ENCODE peak calls at places on chromosomes 4 and X, in ten cellular contexts. One of them, this sample, is unnamed.

GRCh38 chrX:16033336-16033735 is 90.0 kb upstream of the GRPR start:
- DNase-seq in GM18507: no peak
- DNase-seq in neural progenitor cell: no peak
- DNase-seq in NCI-H2029: no peak
- DNase-seq in stimulated activated naive CD8-positive, alpha-beta T cell treated with anti-CD3 and anti-CD28 coated beads, Interleukin-15, Interleukin-2, amounts not matched to agents 100 U/mL and 50 U/mL, for 24 hours: no peak
- DNase-seq in T-helper 1 cell: no peak
- DNase-seq in activated naive CD4-positive, alpha-beta T cell treated with Interleukin-2 at 50 U/mL for 16 hours: no peak
- DNase-seq in cardiac muscle cell: no peak
- DNase-seq in uterus: no peak
- DNase-seq in stimulated activated CD4-positive, alpha-beta T cell treated with anti-CD3 and anti-CD28 coated beads, Interleukin-4, amount 100 ng/mL, for 24 hours: no peak
- DNase-seq in this sample: no peak

GRCh38 chr4:100208964-100209363 is 18.7 kb upstream of the DDIT4L start:
- DNase-seq in GM18507: no peak
- DNase-seq in neural progenitor cell: no peak
- DNase-seq in NCI-H2029: no peak
- DNase-seq in stimulated activated naive CD8-positive, alpha-beta T cell treated with anti-CD3 and anti-CD28 coated beads, Interleukin-15, Interleukin-2, amounts not matched to agents 100 U/mL and 50 U/mL, for 24 hours: no peak
- DNase-seq in T-helper 1 cell: no peak
- DNase-seq in activated naive CD4-positive, alpha-beta T cell treated with Interleukin-2 at 50 U/mL for 16 hours: no peak
- DNase-seq in cardiac muscle cell: no peak
- DNase-seq in uterus: no peak
- DNase-seq in stimulated activated CD4-positive, alpha-beta T cell treated with anti-CD3 and anti-CD28 coated beads, Interleukin-4, amount 100 ng/mL, for 24 hours: no peak
- DNase-seq in this sample: no peak

GRCh38 chr4:40445671-40446070 is 110.5 kb downstream of the CHRNA9 start:
- DNase-seq in GM18507: no peak
- DNase-seq in neural progenitor cell: no peak
- DNase-seq in NCI-H2029: no peak
- DNase-seq in stimulated activated naive CD8-positive, alpha-beta T cell treated with anti-CD3 and anti-CD28 coated beads, Interleukin-15, Interleukin-2, amounts not matched to agents 100 U/mL and 50 U/mL, for 24 hours: no peak
- DNase-seq in T-helper 1 cell: no peak
- DNase-seq in activated naive CD4-positive, alpha-beta T cell treated with Interleukin-2 at 50 U/mL for 16 hours: no peak
- DNase-seq in cardiac muscle cell: no peak
- DNase-seq in uterus: no peak
- DNase-seq in stimulated activated CD4-positive, alpha-beta T cell treated with anti-CD3 and anti-CD28 coated beads, Interleukin-4, amount 100 ng/mL, for 24 hours: no peak
- DNase-seq in this sample: no peak

GRCh38 chr4:87848622-87849351 is 16.0 kb downstream of the MEPE start:
- DNase-seq in GM18507: peak; percentile 5
- DNase-seq in neural progenitor cell: peak; percentile 71
- DNase-seq in NCI-H2029: peak; percentile 39
- DNase-seq in stimulated activated naive CD8-positive, alpha-beta T cell treated with anti-CD3 and anti-CD28 coated beads, Interleukin-15, Interleukin-2, amounts not matched to agents 100 U/mL and 50 U/mL, for 24 hours: peak; percentile 29
- DNase-seq in T-helper 1 cell: no peak
- DNase-seq in activated naive CD4-positive, alpha-beta T cell treated with Interleukin-2 at 50 U/mL for 16 hours: peak; percentile 11
- DNase-seq in cardiac muscle cell: peak; percentile 64
- DNase-seq in uterus: peak; percentile 45
- DNase-seq in stimulated activated CD4-positive, alpha-beta T cell treated with anti-CD3 and anti-CD28 coated beads, Interleukin-4, amount 100 ng/mL, for 24 hours: peak; percentile 33
- DNase-seq in this sample: peak; percentile 53

GRCh38 chr4:169485791-169486742 is 126.3 kb downstream of the NEK1 start:
- DNase-seq in GM18507: peak; percentile 14
- DNase-seq in neural progenitor cell: peak; percentile 49
- DNase-seq in NCI-H2029: peak; percentile 24
- DNase-seq in stimulated activated naive CD8-positive, alpha-beta T cell treated with anti-CD3 and anti-CD28 coated beads, Interleukin-15, Interleukin-2, amounts not matched to agents 100 U/mL and 50 U/mL, for 24 hours: peak; percentile 22
- DNase-seq in T-helper 1 cell: no peak
- DNase-seq in activated naive CD4-positive, alpha-beta T cell treated with Interleukin-2 at 50 U/mL for 16 hours: peak; percentile 11
- DNase-seq in cardiac muscle cell: peak; percentile 38
- DNase-seq in uterus: peak; percentile 18
- DNase-seq in stimulated activated CD4-positive, alpha-beta T cell treated with anti-CD3 and anti-CD28 coated beads, Interleukin-4, amount 100 ng/mL, for 24 hours: peak; percentile 8
- DNase-seq in this sample: peak; percentile 30

GRCh38 chrX:101357166-101357795 is 8.7 kb upstream of the TIMM8A start:
- DNase-seq in GM18507: no peak
- DNase-seq in neural progenitor cell: peak; percentile 3
- DNase-seq in NCI-H2029: no peak
- DNase-seq in stimulated activated naive CD8-positive, alpha-beta T cell treated with anti-CD3 and anti-CD28 coated beads, Interleukin-15, Interleukin-2, amounts not matched to agents 100 U/mL and 50 U/mL, for 24 hours: no peak
- DNase-seq in T-helper 1 cell: no peak
- DNase-seq in activated naive CD4-positive, alpha-beta T cell treated with Interleukin-2 at 50 U/mL for 16 hours: no peak
- DNase-seq in cardiac muscle cell: no peak
- DNase-seq in uterus: no peak
- DNase-seq in stimulated activated CD4-positive, alpha-beta T cell treated with anti-CD3 and anti-CD28 coated beads, Interleukin-4, amount 100 ng/mL, for 24 hours: no peak
- DNase-seq in this sample: no peak

GRCh38 chr4:101793397-101793796 is 2.9 kb downstream of the BANK1 start:
- DNase-seq in GM18507: no peak
- DNase-seq in neural progenitor cell: no peak
- DNase-seq in NCI-H2029: no peak
- DNase-seq in stimulated activated naive CD8-positive, alpha-beta T cell treated with anti-CD3 and anti-CD28 coated beads, Interleukin-15, Interleukin-2, amounts not matched to agents 100 U/mL and 50 U/mL, for 24 hours: no peak
- DNase-seq in T-helper 1 cell: no peak
- DNase-seq in activated naive CD4-positive, alpha-beta T cell treated with Interleukin-2 at 50 U/mL for 16 hours: no peak
- DNase-seq in cardiac muscle cell: no peak
- DNase-seq in uterus: no peak
- DNase-seq in stimulated activated CD4-positive, alpha-beta T cell treated with anti-CD3 and anti-CD28 coated beads, Interleukin-4, amount 100 ng/mL, for 24 hours: no peak
- DNase-seq in this sample: no peak

GRCh38 chr4:141020801-141021261 is 112.4 kb downstream of the RNF150 start:
- DNase-seq in GM18507: no peak
- DNase-seq in neural progenitor cell: no peak
- DNase-seq in NCI-H2029: no peak
- DNase-seq in stimulated activated naive CD8-positive, alpha-beta T cell treated with anti-CD3 and anti-CD28 coated beads, Interleukin-15, Interleukin-2, amounts not matched to agents 100 U/mL and 50 U/mL, for 24 hours: no peak
- DNase-seq in T-helper 1 cell: no peak
- DNase-seq in activated naive CD4-positive, alpha-beta T cell treated with Interleukin-2 at 50 U/mL for 16 hours: no peak
- DNase-seq in cardiac muscle cell: peak; percentile 63
- DNase-seq in uterus: no peak
- DNase-seq in stimulated activated CD4-positive, alpha-beta T cell treated with anti-CD3 and anti-CD28 coated beads, Interleukin-4, amount 100 ng/mL, for 24 hours: no peak
- DNase-seq in this sample: no peak

GRCh38 chrX:79259073-79259689 is 108.0 kb downstream of the ITM2A start:
- DNase-seq in GM18507: no peak
- DNase-seq in neural progenitor cell: no peak
- DNase-seq in NCI-H2029: no peak
- DNase-seq in stimulated activated naive CD8-positive, alpha-beta T cell treated with anti-CD3 and anti-CD28 coated beads, Interleukin-15, Interleukin-2, amounts not matched to agents 100 U/mL and 50 U/mL, for 24 hours: peak; percentile 27
- DNase-seq in T-helper 1 cell: peak; percentile 28
- DNase-seq in activated naive CD4-positive, alpha-beta T cell treated with Interleukin-2 at 50 U/mL for 16 hours: peak; percentile 37
- DNase-seq in cardiac muscle cell: no peak
- DNase-seq in uterus: no peak
- DNase-seq in stimulated activated CD4-positive, alpha-beta T cell treated with anti-CD3 and anti-CD28 coated beads, Interleukin-4, amount 100 ng/mL, for 24 hours: peak; percentile 59
- DNase-seq in this sample: no peak

GRCh38 chrX:104987063-104987462 is 233.4 kb downstream of the TEX13A start:
- DNase-seq in GM18507: no peak
- DNase-seq in neural progenitor cell: no peak
- DNase-seq in NCI-H2029: no peak
- DNase-seq in stimulated activated naive CD8-positive, alpha-beta T cell treated with anti-CD3 and anti-CD28 coated beads, Interleukin-15, Interleukin-2, amounts not matched to agents 100 U/mL and 50 U/mL, for 24 hours: no peak
- DNase-seq in T-helper 1 cell: no peak
- DNase-seq in activated naive CD4-positive, alpha-beta T cell treated with Interleukin-2 at 50 U/mL for 16 hours: no peak
- DNase-seq in cardiac muscle cell: no peak
- DNase-seq in uterus: no peak
- DNase-seq in stimulated activated CD4-positive, alpha-beta T cell treated with anti-CD3 and anti-CD28 coated beads, Interleukin-4, amount 100 ng/mL, for 24 hours: no peak
- DNase-seq in this sample: no peak

GRCh38 chrX:48648299-48648698 is 35.3 kb upstream of the WAS start:
- DNase-seq in GM18507: no peak
- DNase-seq in neural progenitor cell: peak; percentile 54
- DNase-seq in NCI-H2029: no peak
- DNase-seq in stimulated activated naive CD8-positive, alpha-beta T cell treated with anti-CD3 and anti-CD28 coated beads, Interleukin-15, Interleukin-2, amounts not matched to agents 100 U/mL and 50 U/mL, for 24 hours: peak; percentile 10
- DNase-seq in T-helper 1 cell: peak; percentile 19
- DNase-seq in activated naive CD4-positive, alpha-beta T cell treated with Interleukin-2 at 50 U/mL for 16 hours: peak; percentile 19
- DNase-seq in cardiac muscle cell: peak; percentile 48
- DNase-seq in uterus: peak; percentile 24
- DNase-seq in stimulated activated CD4-positive, alpha-beta T cell treated with anti-CD3 and anti-CD28 coated beads, Interleukin-4, amount 100 ng/mL, for 24 hours: peak; percentile 31
- DNase-seq in this sample: peak; percentile 36

GRCh38 chr4:111506706-111507105 is 638.5 kb upstream of the FAM241A start:
- DNase-seq in GM18507: no peak
- DNase-seq in neural progenitor cell: no peak
- DNase-seq in NCI-H2029: no peak
- DNase-seq in stimulated activated naive CD8-positive, alpha-beta T cell treated with anti-CD3 and anti-CD28 coated beads, Interleukin-15, Interleukin-2, amounts not matched to agents 100 U/mL and 50 U/mL, for 24 hours: no peak
- DNase-seq in T-helper 1 cell: no peak
- DNase-seq in activated naive CD4-positive, alpha-beta T cell treated with Interleukin-2 at 50 U/mL for 16 hours: no peak
- DNase-seq in cardiac muscle cell: no peak
- DNase-seq in uterus: no peak
- DNase-seq in stimulated activated CD4-positive, alpha-beta T cell treated with anti-CD3 and anti-CD28 coated beads, Interleukin-4, amount 100 ng/mL, for 24 hours: no peak
- DNase-seq in this sample: no peak

GRCh38 chr4:10743357-10743756 is 58.8 kb upstream of the CLNK start:
- DNase-seq in GM18507: no peak
- DNase-seq in neural progenitor cell: no peak
- DNase-seq in NCI-H2029: no peak
- DNase-seq in stimulated activated naive CD8-positive, alpha-beta T cell treated with anti-CD3 and anti-CD28 coated beads, Interleukin-15, Interleukin-2, amounts not matched to agents 100 U/mL and 50 U/mL, for 24 hours: no peak
- DNase-seq in T-helper 1 cell: no peak
- DNase-seq in activated naive CD4-positive, alpha-beta T cell treated with Interleukin-2 at 50 U/mL for 16 hours: no peak
- DNase-seq in cardiac muscle cell: no peak
- DNase-seq in uterus: no peak
- DNase-seq in stimulated activated CD4-positive, alpha-beta T cell treated with anti-CD3 and anti-CD28 coated beads, Interleukin-4, amount 100 ng/mL, for 24 hours: no peak
- DNase-seq in this sample: no peak

GRCh38 chr4:153211986-153212720 is 7.9 kb downstream of the TRIM2 start:
- DNase-seq in GM18507: no peak
- DNase-seq in neural progenitor cell: no peak
- DNase-seq in NCI-H2029: no peak
- DNase-seq in stimulated activated naive CD8-positive, alpha-beta T cell treated with anti-CD3 and anti-CD28 coated beads, Interleukin-15, Interleukin-2, amounts not matched to agents 100 U/mL and 50 U/mL, for 24 hours: no peak
- DNase-seq in T-helper 1 cell: no peak
- DNase-seq in activated naive CD4-positive, alpha-beta T cell treated with Interleukin-2 at 50 U/mL for 16 hours: no peak
- DNase-seq in cardiac muscle cell: no peak
- DNase-seq in uterus: no peak
- DNase-seq in stimulated activated CD4-positive, alpha-beta T cell treated with anti-CD3 and anti-CD28 coated beads, Interleukin-4, amount 100 ng/mL, for 24 hours: no peak
- DNase-seq in this sample: no peak

GRCh38 chr4:25271866-25272265 is 38.0 kb downstream of the PI4K2B start:
- DNase-seq in GM18507: no peak
- DNase-seq in neural progenitor cell: no peak
- DNase-seq in NCI-H2029: no peak
- DNase-seq in stimulated activated naive CD8-positive, alpha-beta T cell treated with anti-CD3 and anti-CD28 coated beads, Interleukin-15, Interleukin-2, amounts not matched to agents 100 U/mL and 50 U/mL, for 24 hours: no peak
- DNase-seq in T-helper 1 cell: no peak
- DNase-seq in activated naive CD4-positive, alpha-beta T cell treated with Interleukin-2 at 50 U/mL for 16 hours: no peak
- DNase-seq in cardiac muscle cell: no peak
- DNase-seq in uterus: no peak
- DNase-seq in stimulated activated CD4-positive, alpha-beta T cell treated with anti-CD3 and anti-CD28 coated beads, Interleukin-4, amount 100 ng/mL, for 24 hours: no peak
- DNase-seq in this sample: no peak

GRCh38 chrX:3443186-3443585 is 96.7 kb upstream of the MXRA5 start:
- DNase-seq in GM18507: no peak
- DNase-seq in neural progenitor cell: no peak
- DNase-seq in NCI-H2029: no peak
- DNase-seq in stimulated activated naive CD8-positive, alpha-beta T cell treated with anti-CD3 and anti-CD28 coated beads, Interleukin-15, Interleukin-2, amounts not matched to agents 100 U/mL and 50 U/mL, for 24 hours: no peak
- DNase-seq in T-helper 1 cell: no peak
- DNase-seq in activated naive CD4-positive, alpha-beta T cell treated with Interleukin-2 at 50 U/mL for 16 hours: no peak
- DNase-seq in cardiac muscle cell: peak; percentile 7
- DNase-seq in uterus: no peak
- DNase-seq in stimulated activated CD4-positive, alpha-beta T cell treated with anti-CD3 and anti-CD28 coated beads, Interleukin-4, amount 100 ng/mL, for 24 hours: no peak
- DNase-seq in this sample: no peak

GRCh38 chr4:84403656-84404055 is 95.4 kb downstream of the NKX6-1 start:
- DNase-seq in GM18507: no peak
- DNase-seq in neural progenitor cell: no peak
- DNase-seq in NCI-H2029: no peak
- DNase-seq in stimulated activated naive CD8-positive, alpha-beta T cell treated with anti-CD3 and anti-CD28 coated beads, Interleukin-15, Interleukin-2, amounts not matched to agents 100 U/mL and 50 U/mL, for 24 hours: no peak
- DNase-seq in T-helper 1 cell: no peak
- DNase-seq in activated naive CD4-positive, alpha-beta T cell treated with Interleukin-2 at 50 U/mL for 16 hours: no peak
- DNase-seq in cardiac muscle cell: no peak
- DNase-seq in uterus: no peak
- DNase-seq in stimulated activated CD4-positive, alpha-beta T cell treated with anti-CD3 and anti-CD28 coated beads, Interleukin-4, amount 100 ng/mL, for 24 hours: no peak
- DNase-seq in this sample: no peak

GRCh38 chr4:6513678-6514077 is 41.3 kb upstream of the PPP2R2C start:
- DNase-seq in GM18507: no peak
- DNase-seq in neural progenitor cell: no peak
- DNase-seq in NCI-H2029: no peak
- DNase-seq in stimulated activated naive CD8-positive, alpha-beta T cell treated with anti-CD3 and anti-CD28 coated beads, Interleukin-15, Interleukin-2, amounts not matched to agents 100 U/mL and 50 U/mL, for 24 hours: no peak
- DNase-seq in T-helper 1 cell: no peak
- DNase-seq in activated naive CD4-positive, alpha-beta T cell treated with Interleukin-2 at 50 U/mL for 16 hours: no peak
- DNase-seq in cardiac muscle cell: no peak
- DNase-seq in uterus: no peak
- DNase-seq in stimulated activated CD4-positive, alpha-beta T cell treated with anti-CD3 and anti-CD28 coated beads, Interleukin-4, amount 100 ng/mL, for 24 hours: no peak
- DNase-seq in this sample: no peak

GRCh38 chr4:23333946-23334878 is 555.6 kb downstream of the PPARGC1A start:
- DNase-seq in GM18507: no peak
- DNase-seq in neural progenitor cell: peak; percentile 54
- DNase-seq in NCI-H2029: peak; percentile 93
- DNase-seq in stimulated activated naive CD8-positive, alpha-beta T cell treated with anti-CD3 and anti-CD28 coated beads, Interleukin-15, Interleukin-2, amounts not matched to agents 100 U/mL and 50 U/mL, for 24 hours: peak; percentile 20
- DNase-seq in T-helper 1 cell: peak; percentile 14
- DNase-seq in activated naive CD4-positive, alpha-beta T cell treated with Interleukin-2 at 50 U/mL for 16 hours: peak; percentile 3
- DNase-seq in cardiac muscle cell: peak; percentile 9
- DNase-seq in uterus: no peak
- DNase-seq in stimulated activated CD4-positive, alpha-beta T cell treated with anti-CD3 and anti-CD28 coated beads, Interleukin-4, amount 100 ng/mL, for 24 hours: peak; percentile 38
- DNase-seq in this sample: peak; percentile 8

GRCh38 chr4:52873191-52873590 is 11.1 kb downstream of the RASL11B start:
- DNase-seq in GM18507: no peak
- DNase-seq in neural progenitor cell: peak; percentile 47
- DNase-seq in NCI-H2029: no peak
- DNase-seq in stimulated activated naive CD8-positive, alpha-beta T cell treated with anti-CD3 and anti-CD28 coated beads, Interleukin-15, Interleukin-2, amounts not matched to agents 100 U/mL and 50 U/mL, for 24 hours: no peak
- DNase-seq in T-helper 1 cell: no peak
- DNase-seq in activated naive CD4-positive, alpha-beta T cell treated with Interleukin-2 at 50 U/mL for 16 hours: no peak
- DNase-seq in cardiac muscle cell: no peak
- DNase-seq in uterus: no peak
- DNase-seq in stimulated activated CD4-positive, alpha-beta T cell treated with anti-CD3 and anti-CD28 coated beads, Interleukin-4, amount 100 ng/mL, for 24 hours: no peak
- DNase-seq in this sample: no peak

GRCh38 chrX:123738378-123738955 is 5.6 kb upstream of the THOC2 start:
- DNase-seq in GM18507: no peak
- DNase-seq in neural progenitor cell: no peak
- DNase-seq in NCI-H2029: no peak
- DNase-seq in stimulated activated naive CD8-positive, alpha-beta T cell treated with anti-CD3 and anti-CD28 coated beads, Interleukin-15, Interleukin-2, amounts not matched to agents 100 U/mL and 50 U/mL, for 24 hours: no peak
- DNase-seq in T-helper 1 cell: no peak
- DNase-seq in activated naive CD4-positive, alpha-beta T cell treated with Interleukin-2 at 50 U/mL for 16 hours: no peak
- DNase-seq in cardiac muscle cell: no peak
- DNase-seq in uterus: no peak
- DNase-seq in stimulated activated CD4-positive, alpha-beta T cell treated with anti-CD3 and anti-CD28 coated beads, Interleukin-4, amount 100 ng/mL, for 24 hours: no peak
- DNase-seq in this sample: no peak

GRCh38 chr4:159358226-159358625 is 255.3 kb downstream of the RAPGEF2 start:
- DNase-seq in GM18507: no peak
- DNase-seq in neural progenitor cell: no peak
- DNase-seq in NCI-H2029: no peak
- DNase-seq in stimulated activated naive CD8-positive, alpha-beta T cell treated with anti-CD3 and anti-CD28 coated beads, Interleukin-15, Interleukin-2, amounts not matched to agents 100 U/mL and 50 U/mL, for 24 hours: no peak
- DNase-seq in T-helper 1 cell: no peak
- DNase-seq in activated naive CD4-positive, alpha-beta T cell treated with Interleukin-2 at 50 U/mL for 16 hours: no peak
- DNase-seq in cardiac muscle cell: no peak
- DNase-seq in uterus: no peak
- DNase-seq in stimulated activated CD4-positive, alpha-beta T cell treated with anti-CD3 and anti-CD28 coated beads, Interleukin-4, amount 100 ng/mL, for 24 hours: no peak
- DNase-seq in this sample: peak; percentile 69

GRCh38 chrX:39900788-39901170 is 197.0 kb downstream of the BCOR start:
- DNase-seq in GM18507: no peak
- DNase-seq in neural progenitor cell: peak; percentile 36
- DNase-seq in NCI-H2029: no peak
- DNase-seq in stimulated activated naive CD8-positive, alpha-beta T cell treated with anti-CD3 and anti-CD28 coated beads, Interleukin-15, Interleukin-2, amounts not matched to agents 100 U/mL and 50 U/mL, for 24 hours: no peak
- DNase-seq in T-helper 1 cell: no peak
- DNase-seq in activated naive CD4-positive, alpha-beta T cell treated with Interleukin-2 at 50 U/mL for 16 hours: no peak
- DNase-seq in cardiac muscle cell: no peak
- DNase-seq in uterus: no peak
- DNase-seq in stimulated activated CD4-positive, alpha-beta T cell treated with anti-CD3 and anti-CD28 coated beads, Interleukin-4, amount 100 ng/mL, for 24 hours: no peak
- DNase-seq in this sample: no peak

GRCh38 chrX:1657367-1658082 is 42.7 kb downstream of the ASMT start:
- DNase-seq in GM18507: no peak
- DNase-seq in neural progenitor cell: peak; percentile 42
- DNase-seq in NCI-H2029: no peak
- DNase-seq in stimulated activated naive CD8-positive, alpha-beta T cell treated with anti-CD3 and anti-CD28 coated beads, Interleukin-15, Interleukin-2, amounts not matched to agents 100 U/mL and 50 U/mL, for 24 hours: peak; percentile 51
- DNase-seq in T-helper 1 cell: peak; percentile 40
- DNase-seq in activated naive CD4-positive, alpha-beta T cell treated with Interleukin-2 at 50 U/mL for 16 hours: peak; percentile 47
- DNase-seq in cardiac muscle cell: peak; percentile 2
- DNase-seq in uterus: peak; percentile 23
- DNase-seq in stimulated activated CD4-positive, alpha-beta T cell treated with anti-CD3 and anti-CD28 coated beads, Interleukin-4, amount 100 ng/mL, for 24 hours: peak; percentile 48
- DNase-seq in this sample: no peak

GRCh38 chr4:8688041-8688907 is 95.7 kb downstream of the CPZ start:
- DNase-seq in GM18507: no peak
- DNase-seq in neural progenitor cell: peak; percentile 88
- DNase-seq in NCI-H2029: no peak
- DNase-seq in stimulated activated naive CD8-positive, alpha-beta T cell treated with anti-CD3 and anti-CD28 coated beads, Interleukin-15, Interleukin-2, amounts not matched to agents 100 U/mL and 50 U/mL, for 24 hours: peak; percentile 29
- DNase-seq in T-helper 1 cell: no peak
- DNase-seq in activated naive CD4-positive, alpha-beta T cell treated with Interleukin-2 at 50 U/mL for 16 hours: no peak
- DNase-seq in cardiac muscle cell: peak; percentile 71
- DNase-seq in uterus: no peak
- DNase-seq in stimulated activated CD4-positive, alpha-beta T cell treated with anti-CD3 and anti-CD28 coated beads, Interleukin-4, amount 100 ng/mL, for 24 hours: no peak
- DNase-seq in this sample: peak; percentile 49

GRCh38 chr4:183356931-183357675 is 34.9 kb upstream of the CLDN24 start:
- DNase-seq in GM18507: no peak
- DNase-seq in neural progenitor cell: no peak
- DNase-seq in NCI-H2029: no peak
- DNase-seq in stimulated activated naive CD8-positive, alpha-beta T cell treated with anti-CD3 and anti-CD28 coated beads, Interleukin-15, Interleukin-2, amounts not matched to agents 100 U/mL and 50 U/mL, for 24 hours: no peak
- DNase-seq in T-helper 1 cell: no peak
- DNase-seq in activated naive CD4-positive, alpha-beta T cell treated with Interleukin-2 at 50 U/mL for 16 hours: no peak
- DNase-seq in cardiac muscle cell: no peak
- DNase-seq in uterus: no peak
- DNase-seq in stimulated activated CD4-positive, alpha-beta T cell treated with anti-CD3 and anti-CD28 coated beads, Interleukin-4, amount 100 ng/mL, for 24 hours: no peak
- DNase-seq in this sample: no peak

GRCh38 chr4:104066533-104066932 is 346.7 kb upstream of the TACR3 start:
- DNase-seq in GM18507: no peak
- DNase-seq in neural progenitor cell: no peak
- DNase-seq in NCI-H2029: no peak
- DNase-seq in stimulated activated naive CD8-positive, alpha-beta T cell treated with anti-CD3 and anti-CD28 coated beads, Interleukin-15, Interleukin-2, amounts not matched to agents 100 U/mL and 50 U/mL, for 24 hours: no peak
- DNase-seq in T-helper 1 cell: no peak
- DNase-seq in activated naive CD4-positive, alpha-beta T cell treated with Interleukin-2 at 50 U/mL for 16 hours: no peak
- DNase-seq in cardiac muscle cell: no peak
- DNase-seq in uterus: no peak
- DNase-seq in stimulated activated CD4-positive, alpha-beta T cell treated with anti-CD3 and anti-CD28 coated beads, Interleukin-4, amount 100 ng/mL, for 24 hours: no peak
- DNase-seq in this sample: no peak

GRCh38 chrX:54030329-54030728 is 13.9 kb downstream of the PHF8 start:
- DNase-seq in GM18507: no peak
- DNase-seq in neural progenitor cell: no peak
- DNase-seq in NCI-H2029: no peak
- DNase-seq in stimulated activated naive CD8-positive, alpha-beta T cell treated with anti-CD3 and anti-CD28 coated beads, Interleukin-15, Interleukin-2, amounts not matched to agents 100 U/mL and 50 U/mL, for 24 hours: no peak
- DNase-seq in T-helper 1 cell: no peak
- DNase-seq in activated naive CD4-positive, alpha-beta T cell treated with Interleukin-2 at 50 U/mL for 16 hours: no peak
- DNase-seq in cardiac muscle cell: no peak
- DNase-seq in uterus: no peak
- DNase-seq in stimulated activated CD4-positive, alpha-beta T cell treated with anti-CD3 and anti-CD28 coated beads, Interleukin-4, amount 100 ng/mL, for 24 hours: no peak
- DNase-seq in this sample: no peak